ENCODE peak calls at places on chromosomes 3 and 15, in five cellular contexts. I is breast epithelium, L is spleen, R is esophagus muscularis mucosa, U is endothelial cell of umbilical vein. V is an unnamed sample.

GRCh38 chr15:78800189-78800588 is 11.1 kb downstream of the ADAMTS7 start:
- DNase-seq in I (no peak), L (peak), R (no peak), U (no peak), V (no peak)

GRCh38 chr3:127744216-127744815 is 71.6 kb downstream of the ABTB1 start:
- DNase-seq in I (no peak), L (no peak), R (no peak), U (no peak), V (no peak)

GRCh38 chr3:127473244-127474024 is 117.1 kb downstream of the TPRA1 start:
- DNase-seq in I (no peak), L (no peak), R (no peak), U (no peak), V (peak)

GRCh38 chr15:91268510-91268909 is 168.5 kb downstream of the SV2B start:
- DNase-seq in I (no peak), L (no peak), R (no peak), U (no peak), V (no peak)

GRCh38 chr3:5002174-5002870 is 23.1 kb downstream of the BHLHE40 start:
- DNase-seq in I (no peak), L (no peak), R (no peak), U (no peak), V (no peak)

GRCh38 chr3:22907796-22908195 is 295.3 kb upstream of the UBE2E2 start:
- DNase-seq in I (no peak), L (no peak), R (no peak), U (no peak), V (no peak)

GRCh38 chr3:113626513-113627371 is 69.7 kb downstream of the USF3 start:
- DNase-seq in I (no peak), L (peak), R (no peak), U (peak), V (peak)

GRCh38 chr3:59407425-59407824 is 357.6 kb upstream of the CFAP20DC start:
- DNase-seq in I (no peak), L (no peak), R (no peak), U (no peak), V (no peak)

GRCh38 chr3:31004025-31004678 is 109.7 kb upstream of the GADL1 start:
- DNase-seq in I (no peak), L (no peak), R (no peak), U (peak), V (no peak)

GRCh38 chr15:85652457-85652856 is 142.3 kb downstream of the KLHL25 start:
- DNase-seq in I (no peak), L (no peak), R (no peak), U (peak), V (no peak)

GRCh38 chr3:167602041-167602440 is 51.7 kb downstream of the WDR49 start:
- DNase-seq in I (no peak), L (no peak), R (no peak), U (no peak), V (no peak)

GRCh38 chr3:66469220-66469640 is 31.6 kb downstream of the LRIG1 start:
- DNase-seq in I (no peak), L (no peak), R (no peak), U (no peak), V (peak)

GRCh38 chr3:28376424-28376823 is 27.8 kb upstream of the AZI2 start:
- DNase-seq in I (no peak), L (no peak), R (no peak), U (no peak), V (no peak)

GRCh38 chr3:106004137-106004600 is 135.4 kb upstream of the CBLB start:
- DNase-seq in I (no peak), L (no peak), R (no peak), U (peak), V (no peak)

GRCh38 chr15:56980474-56980873 is 62.0 kb downstream of the TCF12 start:
- DNase-seq in I (no peak), L (no peak), R (no peak), U (no peak), V (no peak)

GRCh38 chr15:58432421-58432820 is 630 bp downstream of the LIPC start:
- DNase-seq in I (no peak), L (no peak), R (no peak), U (no peak), V (no peak)

GRCh38 chr15:85133709-85134108 is 152.1 kb downstream of the PDE8A start:
- DNase-seq in I (no peak), L (no peak), R (no peak), U (no peak), V (no peak)

GRCh38 chr3:65548848-65549625 is 489.7 kb downstream of the MAGI1 start:
- DNase-seq in I (no peak), L (peak), R (no peak), U (no peak), V (no peak)

GRCh38 chr15:57156210-57156887 is 220.0 kb upstream of the CGNL1 start:
- DNase-seq in I (peak), L (no peak), R (no peak), U (no peak), V (no peak)

GRCh38 chr3:177487635-177488186 is 290.4 kb upstream of the TBL1XR1 start:
- DNase-seq in I (no peak), L (no peak), R (no peak), U (no peak), V (no peak)

GRCh38 chr3:107962946-107963345 is 127.9 kb downstream of the CD47 start:
- DNase-seq in I (no peak), L (no peak), R (no peak), U (peak), V (no peak)

GRCh38 chr3:71581981-71582611 is 1.4 kb downstream of the FOXP1 start:
- DNase-seq in I (peak), L (peak), R (peak), U (peak), V (no peak)

GRCh38 chr3:193140381-193140780 is 100.6 kb upstream of the PLAAT1 start:
- DNase-seq in I (no peak), L (no peak), R (no peak), U (no peak), V (no peak)

GRCh38 chr15:77415450-77416448 is 4.2 kb downstream of the PEAK1 start:
- DNase-seq in I (no peak), L (no peak), R (no peak), U (peak), V (no peak)

GRCh38 chr3:5731100-5731499 is 543.6 kb downstream of the EDEM1 start:
- DNase-seq in I (no peak), L (no peak), R (no peak), U (no peak), V (no peak)

DNA sequence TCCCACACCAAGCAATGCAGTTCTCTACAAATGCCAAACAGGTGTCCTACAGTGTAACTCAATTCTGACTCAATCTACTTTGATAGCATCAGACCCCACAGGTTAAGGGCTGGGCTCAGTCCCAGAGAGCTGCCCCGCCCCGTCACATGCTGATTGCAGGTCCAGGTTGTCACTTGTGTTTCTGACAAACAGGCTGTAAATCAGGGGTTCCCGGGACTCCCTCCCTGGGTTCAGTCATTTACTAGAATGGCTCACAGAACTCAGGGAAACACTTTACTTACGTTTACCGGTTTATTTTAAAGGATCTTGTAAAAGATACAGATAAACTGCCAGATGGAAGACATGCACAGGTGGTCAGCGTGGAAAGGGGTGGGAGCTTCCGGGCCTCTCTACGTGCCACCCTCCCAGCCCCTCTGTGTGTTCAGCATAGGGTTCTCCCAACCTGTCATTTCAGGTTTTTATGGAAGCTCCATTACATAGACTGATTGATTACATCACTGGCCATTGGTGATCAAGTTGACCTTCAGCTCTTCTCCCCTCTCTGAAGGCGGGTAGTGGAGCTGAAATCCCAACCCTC is 28.7 kb upstream of the KLF13 start:
- DNase-seq in I (peak), L (peak), R (peak), U (no peak), V (no peak)
- TF ChIP-seq POLR2AphosphoS5 in I (no peak), L (no peak), R (no peak), U (no peak), V (no peak)

DNA sequence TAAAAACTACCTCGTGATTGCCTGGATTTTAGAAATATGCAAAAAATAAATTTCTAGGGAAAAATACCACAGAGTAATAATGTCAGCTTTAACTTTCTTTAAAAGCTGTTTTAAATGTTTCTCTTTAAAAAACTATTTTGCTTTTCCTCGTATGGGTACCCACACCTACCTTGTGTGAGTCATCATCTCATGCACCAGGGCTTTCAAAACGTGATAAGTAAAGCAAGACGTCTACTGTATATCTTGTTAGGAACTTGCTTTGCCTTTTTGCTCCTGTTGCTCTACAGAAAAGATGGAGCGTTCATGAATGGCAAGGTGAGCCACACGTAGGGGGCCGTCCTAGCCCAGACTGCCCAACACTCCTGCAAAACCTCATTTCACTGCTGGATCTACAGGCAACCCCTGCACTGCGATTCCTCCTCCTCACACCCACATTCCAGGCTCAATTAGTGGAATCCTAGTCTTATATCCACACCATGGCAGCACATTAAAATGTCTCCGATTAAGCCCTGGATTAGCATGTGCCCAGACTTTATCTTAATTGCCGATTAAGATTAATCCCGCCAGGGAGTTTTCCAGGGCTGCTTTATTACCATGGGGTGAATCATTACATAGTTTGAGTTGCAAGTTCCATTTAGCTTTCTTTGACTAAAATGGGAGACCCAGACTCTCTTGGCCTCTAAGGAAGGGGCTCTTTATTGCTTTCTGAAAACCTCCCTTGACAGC is 293.6 kb upstream of the ICE2 start:
- DNase-seq in I (no peak), L (no peak), R (no peak), U (no peak), V (no peak)
- TF ChIP-seq POLR2AphosphoS5 in I (no peak), L (no peak), R (no peak), U (no peak), V (no peak)

GRCh38 chr3:58116161-58116955 is 94.4 kb downstream of the DNASE1L3 start:
- DNase-seq in I (no peak), L (peak), R (no peak), U (peak), V (peak)
- TF ChIP-seq POLR2AphosphoS5 in I (no peak), L (peak), R (no peak), U (no peak), V (no peak)

DNA sequence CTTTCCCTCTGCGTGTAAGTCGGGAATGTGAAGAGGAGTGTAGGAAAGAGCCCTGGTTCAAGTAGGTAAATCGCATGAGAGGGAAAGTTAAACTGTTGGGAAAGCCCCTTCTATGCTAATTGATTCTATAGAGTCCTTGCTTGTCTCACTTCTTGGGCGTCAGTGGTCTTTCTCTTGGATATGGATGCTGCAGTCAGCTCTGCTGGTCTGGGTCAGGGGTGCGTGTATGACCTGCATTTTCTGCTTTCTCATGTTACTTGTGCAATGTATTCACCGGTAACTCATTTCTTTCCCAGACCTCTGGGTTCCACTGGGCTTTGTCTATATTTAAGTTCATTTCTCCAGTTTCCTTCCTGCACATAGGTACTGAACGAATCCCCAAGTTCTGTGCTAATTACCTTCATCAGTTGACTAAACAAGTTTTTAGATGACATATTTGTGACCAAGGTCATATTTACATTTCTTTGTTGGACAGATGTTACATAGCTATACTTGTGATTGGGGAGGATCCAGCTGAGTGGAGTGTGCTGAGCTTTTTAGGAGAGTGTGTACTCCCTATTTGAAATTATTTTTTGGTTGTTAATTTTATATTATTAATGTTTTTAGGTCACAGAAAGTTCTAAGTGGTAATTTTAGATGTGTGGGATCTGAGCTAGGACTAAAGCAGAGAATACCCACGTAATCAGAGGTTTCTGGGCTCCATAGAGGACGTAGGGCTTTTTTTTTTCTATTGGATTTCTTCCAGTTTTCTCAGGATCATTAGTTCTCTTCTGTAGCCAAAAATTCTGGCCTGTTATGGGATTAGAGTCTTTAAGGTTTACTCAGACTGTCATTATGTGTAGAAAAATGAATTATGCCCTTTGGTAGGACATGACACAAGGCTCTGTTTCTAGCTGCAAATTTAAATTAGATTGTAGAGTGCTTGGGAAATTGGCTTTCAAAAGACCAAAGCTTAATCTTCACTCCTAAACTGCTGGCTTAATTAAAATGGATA is 1.6 kb downstream of the SETD5 start:
- DNase-seq in I (no peak), L (no peak), R (no peak), U (peak), V (no peak)
- TF ChIP-seq POLR2AphosphoS5 in I (no peak), L (no peak), R (peak), U (peak), V (peak)

GRCh38 chr3:156176048-156176447 is 55.7 kb downstream of the KCNAB1 start:
- DNase-seq in I (no peak), L (no peak), R (peak), U (no peak), V (no peak)

GRCh38 chr3:156176629-156177210 is 56.3 kb downstream of the KCNAB1 start:
- DNase-seq in I (no peak), L (no peak), R (peak), U (no peak), V (no peak)

GRCh38 chr3:156175570-156175969 is 55.2 kb downstream of the KCNAB1 start:
- DNase-seq in I (no peak), L (no peak), R (peak), U (no peak), V (no peak)

GRCh38 chr3:156172536-156172935 is 52.2 kb downstream of the KCNAB1 start:
- DNase-seq in I (no peak), L (no peak), R (no peak), U (no peak), V (no peak)

DNA sequence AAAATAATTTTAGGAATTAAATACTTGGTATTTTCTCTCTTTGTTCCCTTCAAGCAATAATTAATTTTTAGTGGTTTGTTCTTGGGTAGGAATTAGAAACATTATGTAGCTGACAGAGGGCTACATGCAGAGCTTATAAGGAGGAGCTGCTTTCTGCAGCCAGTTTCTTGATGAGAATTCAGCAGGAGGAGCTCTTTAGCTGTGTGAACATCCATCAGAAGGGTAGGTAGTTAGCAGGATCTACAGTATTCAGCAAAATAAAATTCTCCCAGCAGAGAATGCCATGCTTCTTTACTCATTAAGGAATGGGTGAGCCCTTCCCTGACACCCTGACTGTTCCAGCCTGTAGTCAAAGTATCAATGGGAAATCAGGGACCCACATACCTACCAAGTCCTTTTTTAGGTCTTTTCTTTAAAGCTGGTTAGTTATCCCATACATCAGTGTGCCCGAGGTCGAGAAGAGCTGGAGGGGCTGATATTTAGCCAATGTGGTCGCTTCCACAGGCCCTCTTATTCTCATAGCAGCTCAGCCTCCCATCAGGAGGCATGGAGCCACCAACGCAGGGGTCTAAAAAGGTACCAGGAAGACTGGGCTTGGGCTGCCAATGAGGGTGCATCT is 54.0 kb downstream of the KCNAB1 start:
- DNase-seq in I (no peak), L (no peak), R (peak), U (peak), V (no peak)
- TF ChIP-seq POLR2AphosphoS5 in I (no peak), L (no peak), R (no peak), U (no peak), V (no peak)

DNA sequence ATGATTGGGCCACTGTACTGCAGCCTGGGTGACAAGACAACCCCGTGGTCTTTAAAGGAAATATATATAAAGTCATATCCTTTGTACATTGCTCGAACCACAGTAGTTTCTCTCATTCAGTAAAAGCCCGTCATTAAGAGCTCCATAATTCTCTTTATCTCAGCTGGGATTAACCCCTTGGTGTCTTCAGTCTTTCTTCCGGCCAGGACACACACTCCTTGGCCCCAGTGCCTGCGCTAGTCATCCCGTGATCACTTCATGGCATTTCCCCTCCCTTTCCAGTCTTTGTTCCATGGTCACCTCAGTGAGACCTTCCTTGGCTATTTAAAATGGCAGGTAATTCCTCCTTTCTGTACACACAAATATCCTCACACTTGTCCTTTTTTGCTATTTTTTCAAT is 3.3 kb downstream of the RPL35A start:
- DNase-seq in I (no peak), L (no peak), R (no peak), U (no peak), V (no peak)
- TF ChIP-seq POLR2AphosphoS5 in I (no peak), L (no peak), R (no peak), U (peak), V (no peak)

GRCh38 chr3:33380653-33381052 is 59.6 kb downstream of the UBP1 start:
- DNase-seq in I (no peak), L (no peak), R (no peak), U (no peak), V (no peak)
- TF ChIP-seq POLR2AphosphoS5 in I (no peak), L (no peak), R (no peak), U (no peak), V (no peak)

GRCh38 chr3:120685411-120685810 is 3.4 kb upstream of the HGD start:
- DNase-seq in I (no peak), L (no peak), R (no peak), U (no peak), V (no peak)
- TF ChIP-seq POLR2AphosphoS5 in I (no peak), L (no peak), R (no peak), U (no peak), V (no peak)

DNA sequence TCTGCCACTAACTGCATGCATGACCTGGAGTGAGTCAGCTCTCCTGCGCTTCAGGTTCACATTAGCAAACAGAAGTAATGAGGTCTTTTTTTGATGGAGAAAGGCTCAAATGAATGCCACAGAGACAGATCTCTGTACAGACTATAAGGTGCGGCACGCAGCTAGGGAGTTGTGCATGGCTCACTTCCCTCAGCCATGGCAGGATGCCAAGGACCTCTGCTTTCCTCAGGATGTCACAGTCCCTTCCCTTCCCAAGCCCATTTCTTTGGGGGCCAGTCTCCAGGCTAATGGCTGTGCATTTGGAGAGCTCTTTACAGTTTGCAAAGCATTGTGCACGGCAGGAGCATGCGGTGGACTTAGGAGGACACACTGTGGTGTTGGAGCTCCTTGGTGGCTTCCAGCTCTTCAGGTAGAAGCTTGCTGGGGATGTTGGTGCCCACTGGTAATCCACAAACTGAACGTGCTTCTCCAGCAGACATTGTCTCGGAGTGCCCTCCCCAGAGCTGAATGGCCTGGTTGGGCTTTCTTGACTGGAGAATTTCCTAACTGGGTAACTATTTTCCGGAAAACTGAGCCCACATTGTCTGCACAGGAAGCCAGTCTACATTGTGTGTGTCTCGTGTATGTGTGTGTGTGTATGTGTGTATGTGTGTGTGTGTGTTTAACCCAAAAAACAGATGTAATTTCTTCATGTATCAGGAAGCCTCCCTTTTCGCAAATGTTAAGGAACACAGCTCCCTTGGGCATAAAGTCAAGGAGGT is 172.5 kb upstream of the TLE3 start:
- DNase-seq in I (no peak), L (peak), R (no peak), U (peak), V (no peak)
- TF ChIP-seq POLR2AphosphoS5 in I (no peak), L (no peak), R (peak), U (no peak), V (no peak)

V was measured in GM12891.